ENCODE peak calls at places on chromosomes 4 and X, in six cellular contexts. One of them, this sample, is unnamed.

GRCh38 chr4:25919676-25920075 is 5.7 kb downstream of the SMIM20 start:
- DNase-seq in MM.1S: no peak
- DNase-seq in lower lobe of right lung: no peak
- DNase-seq in A673: no peak
- DNase-seq in left ventricle myocardium inferior: no peak
- DNase-seq in Caco-2: peak; percentile 39
- DNase-seq in this sample: no peak

GRCh38 chr4:56575820-56576429 is 70.3 kb downstream of the ARL9 start:
- DNase-seq in MM.1S: peak; percentile 30
- DNase-seq in lower lobe of right lung: no peak
- DNase-seq in A673: no peak
- DNase-seq in left ventricle myocardium inferior: no peak
- DNase-seq in Caco-2: no peak
- DNase-seq in this sample: no peak

GRCh38 chr4:61545902-61546498 is 345.9 kb downstream of the ADGRL3 start:
- DNase-seq in MM.1S: no peak
- DNase-seq in lower lobe of right lung: no peak
- DNase-seq in A673: no peak
- DNase-seq in left ventricle myocardium inferior: no peak
- DNase-seq in Caco-2: no peak
- DNase-seq in this sample: no peak

GRCh38 chrX:48071064-48071985 is at the start of gene ZNF630:
- DNase-seq in MM.1S: peak; percentile 78
- DNase-seq in lower lobe of right lung: peak; percentile 84
- DNase-seq in A673: no peak
- DNase-seq in left ventricle myocardium inferior: peak; percentile 75
- DNase-seq in Caco-2: peak; percentile 79
- DNase-seq in this sample: peak; percentile 78

GRCh38 chr4:10643600-10644425 is 40.8 kb downstream of the CLNK start:
- DNase-seq in MM.1S: no peak
- DNase-seq in lower lobe of right lung: no peak
- DNase-seq in A673: no peak
- DNase-seq in left ventricle myocardium inferior: no peak
- DNase-seq in Caco-2: no peak
- DNase-seq in this sample: no peak

GRCh38 chrX:10636851-10637250 is 16.5 kb upstream of the MID1 start:
- DNase-seq in MM.1S: no peak
- DNase-seq in lower lobe of right lung: no peak
- DNase-seq in A673: no peak
- DNase-seq in left ventricle myocardium inferior: no peak
- DNase-seq in Caco-2: no peak
- DNase-seq in this sample: no peak

GRCh38 chrX:72358313-72358712 is 52.6 kb upstream of the CITED1 start:
- DNase-seq in MM.1S: no peak
- DNase-seq in lower lobe of right lung: no peak
- DNase-seq in A673: no peak
- DNase-seq in left ventricle myocardium inferior: no peak
- DNase-seq in Caco-2: no peak
- DNase-seq in this sample: no peak

GRCh38 chrX:128518508-128518907 is 466.3 kb upstream of the ACTRT1 start:
- DNase-seq in MM.1S: peak; percentile 62
- DNase-seq in lower lobe of right lung: no peak
- DNase-seq in A673: peak; percentile 51
- DNase-seq in left ventricle myocardium inferior: no peak
- DNase-seq in Caco-2: peak; percentile 3
- DNase-seq in this sample: no peak

GRCh38 chr4:184237612-184238011 is 19.9 kb upstream of the ENPP6 start:
- DNase-seq in MM.1S: no peak
- DNase-seq in lower lobe of right lung: no peak
- DNase-seq in A673: no peak
- DNase-seq in left ventricle myocardium inferior: no peak
- DNase-seq in Caco-2: no peak
- DNase-seq in this sample: no peak

GRCh38 chr4:25313194-25313895 is 771 bp downstream of the ZCCHC4 start:
- DNase-seq in MM.1S: peak; percentile 31
- DNase-seq in lower lobe of right lung: no peak
- DNase-seq in A673: peak; percentile 14
- DNase-seq in left ventricle myocardium inferior: no peak
- DNase-seq in Caco-2: peak; percentile 20
- DNase-seq in this sample: no peak

GRCh38 chr4:86846921-86847320 is 2.3 kb downstream of the SLC10A6 start:
- DNase-seq in MM.1S: no peak
- DNase-seq in lower lobe of right lung: no peak
- DNase-seq in A673: peak; percentile 40
- DNase-seq in left ventricle myocardium inferior: no peak
- DNase-seq in Caco-2: no peak
- DNase-seq in this sample: no peak

GRCh38 chrX:55546956-55547355 is 57.3 kb upstream of the USP51 start:
- DNase-seq in MM.1S: no peak
- DNase-seq in lower lobe of right lung: no peak
- DNase-seq in A673: no peak
- DNase-seq in left ventricle myocardium inferior: no peak
- DNase-seq in Caco-2: no peak
- DNase-seq in this sample: no peak
- H3K9me3 ChIP-seq in MM.1S: no peaks in the 10 kb centered on the region
- H3K9me3 ChIP-seq in lower lobe of right lung: no peaks in the 10 kb centered on the region
- H3K9me3 ChIP-seq in A673: no peaks in the 10 kb centered on the region
- H3K9me3 ChIP-seq in left ventricle myocardium inferior: no peaks in the 10 kb centered on the region
- H3K9me3 ChIP-seq in Caco-2: no peaks in the 10 kb centered on the region
- H3K9me3 ChIP-seq in this sample: no peaks in the 10 kb centered on the region

DNA sequence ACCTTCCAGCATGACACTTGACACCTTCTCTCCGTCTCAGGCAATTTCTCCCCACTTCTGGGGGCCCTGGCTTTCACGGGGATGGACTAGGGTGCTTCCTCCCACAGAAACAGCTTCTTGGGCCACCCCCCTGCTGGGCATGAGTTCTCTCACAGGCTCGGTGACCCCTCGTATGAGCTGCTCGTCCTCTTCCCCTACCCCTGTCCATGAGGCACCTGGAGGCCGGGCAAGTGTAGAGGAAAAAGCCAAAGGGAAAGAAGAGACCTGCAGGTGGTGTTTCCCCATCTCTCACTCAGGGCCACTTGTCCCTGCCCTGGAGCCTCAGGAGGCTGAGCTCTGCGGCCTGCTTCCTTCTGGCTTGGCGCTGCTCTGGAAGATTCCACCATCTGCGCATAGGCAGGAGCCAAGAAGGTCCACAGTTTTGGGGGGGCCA is 1.9 kb upstream of the RGS12 start:
- DNase-seq in MM.1S: no peak
- DNase-seq in lower lobe of right lung: no peak
- DNase-seq in A673: no peak
- DNase-seq in left ventricle myocardium inferior: no peak
- DNase-seq in Caco-2: no peak
- DNase-seq in this sample: no peak
- H3K4me1 ChIP-seq in MM.1S: peaks cover 14% of the 10 kb centered on the region
- H3K4me1 ChIP-seq in lower lobe of right lung: peaks cover 36% of the 10 kb centered on the region
- H3K4me1 ChIP-seq in A673: peaks cover 16% of the 10 kb centered on the region
- H3K4me1 ChIP-seq in left ventricle myocardium inferior: peaks cover 56% of the 10 kb centered on the region
- H3K4me1 ChIP-seq in Caco-2: no peaks in the 10 kb centered on the region
- H3K4me1 ChIP-seq in this sample: no peaks in the 10 kb centered on the region

GRCh38 chrX:1400049-1400448 is 8.1 kb upstream of the SLC25A6 start:
- DNase-seq in MM.1S: no peak
- DNase-seq in lower lobe of right lung: peak; percentile 39
- DNase-seq in A673: no peak
- DNase-seq in left ventricle myocardium inferior: peak; percentile 9
- DNase-seq in Caco-2: no peak
- DNase-seq in this sample: peak; percentile 29

GRCh38 chrX:1407035-1407434 is 15.1 kb upstream of the SLC25A6 start:
- DNase-seq in MM.1S: no peak
- DNase-seq in lower lobe of right lung: no peak
- DNase-seq in A673: no peak
- DNase-seq in left ventricle myocardium inferior: no peak
- DNase-seq in Caco-2: no peak
- DNase-seq in this sample: no peak

GRCh38 chrX:1401611-1402430 is 9.9 kb upstream of the SLC25A6 start:
- DNase-seq in MM.1S: no peak
- DNase-seq in lower lobe of right lung: peak; percentile 39
- DNase-seq in A673: no peak
- DNase-seq in left ventricle myocardium inferior: peak; percentile 12
- DNase-seq in Caco-2: no peak
- DNase-seq in this sample: peak; percentile 59

GRCh38 chrX:1400731-1401471 is 9.0 kb upstream of the SLC25A6 start:
- DNase-seq in MM.1S: no peak
- DNase-seq in lower lobe of right lung: peak; percentile 49
- DNase-seq in A673: no peak
- DNase-seq in left ventricle myocardium inferior: peak; percentile 10
- DNase-seq in Caco-2: no peak
- DNase-seq in this sample: peak; percentile 34

GRCh38 chrX:1403228-1403627 is 11.3 kb upstream of the SLC25A6 start:
- DNase-seq in MM.1S: no peak
- DNase-seq in lower lobe of right lung: peak; percentile 22
- DNase-seq in A673: no peak
- DNase-seq in left ventricle myocardium inferior: no peak
- DNase-seq in Caco-2: no peak
- DNase-seq in this sample: peak; percentile 37
- H3K36me3 ChIP-seq in MM.1S: no peaks in the 10 kb centered on the region
- H3K36me3 ChIP-seq in lower lobe of right lung: peaks cover 62% of the 10 kb centered on the region
- H3K36me3 ChIP-seq in A673: peaks cover 63% of the 10 kb centered on the region
- H3K36me3 ChIP-seq in left ventricle myocardium inferior: peaks cover 77% of the 10 kb centered on the region
- H3K36me3 ChIP-seq in Caco-2: peaks cover 1% of the 10 kb centered on the region
- H3K36me3 ChIP-seq in this sample: peaks cover 13% of the 10 kb centered on the region

GRCh38 chr4:8932884-8933283 is 61.2 kb upstream of the HMX1 start:
- DNase-seq in MM.1S: no peak
- DNase-seq in lower lobe of right lung: no peak
- DNase-seq in A673: no peak
- DNase-seq in left ventricle myocardium inferior: no peak
- DNase-seq in Caco-2: no peak
- DNase-seq in this sample: no peak
- H3K9me3 ChIP-seq in MM.1S: no peaks in the 10 kb centered on the region
- H3K9me3 ChIP-seq in lower lobe of right lung: peaks cover 6% of the 10 kb centered on the region
- H3K9me3 ChIP-seq in A673: peaks cover 13% of the 10 kb centered on the region
- H3K9me3 ChIP-seq in left ventricle myocardium inferior: peaks cover 34% of the 10 kb centered on the region
- H3K9me3 ChIP-seq in Caco-2: peaks cover 5% of the 10 kb centered on the region
- H3K9me3 ChIP-seq in this sample: no peaks in the 10 kb centered on the region

DNA sequence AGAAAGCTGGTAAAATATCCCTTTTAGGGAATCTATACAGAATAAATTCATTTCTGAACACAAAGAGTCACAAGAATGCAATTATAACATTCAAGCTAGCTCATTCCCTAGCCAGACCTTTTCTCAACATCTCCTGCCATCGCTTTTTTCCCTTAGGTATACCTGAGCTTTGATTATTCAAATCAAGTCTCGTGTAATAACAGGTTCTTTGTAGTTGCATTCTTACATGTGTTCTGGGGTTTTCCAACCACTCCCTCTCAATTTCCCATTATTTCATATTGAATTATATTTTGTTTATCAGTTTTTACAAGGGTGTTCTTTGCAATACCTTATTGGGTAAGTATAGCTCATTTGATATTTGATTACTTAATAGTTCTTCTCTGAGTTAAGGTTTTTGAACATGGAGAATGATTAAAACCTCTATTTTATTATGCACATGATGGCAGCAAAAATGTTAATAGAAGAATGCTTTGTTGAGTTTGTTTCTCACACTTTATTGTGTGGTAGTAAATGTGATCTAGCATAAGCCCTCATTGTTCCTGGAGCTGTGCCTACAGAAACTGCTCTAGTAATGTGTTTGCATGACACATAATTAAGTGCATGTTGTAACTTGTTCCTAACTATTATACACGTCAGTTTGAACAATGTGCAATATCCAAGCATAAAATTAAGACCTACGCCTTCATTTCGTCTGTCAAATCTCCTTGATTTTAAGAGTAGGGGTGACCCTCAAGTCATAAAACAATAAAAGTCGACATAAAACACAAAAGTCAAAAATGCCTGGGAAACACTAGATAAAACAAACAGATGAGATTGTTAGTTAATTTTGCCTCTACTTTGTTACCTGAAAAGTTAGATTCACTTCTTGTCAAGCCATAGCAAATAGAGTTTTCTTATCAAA is 124.0 kb upstream of the POF1B start:
- DNase-seq in MM.1S: no peak
- DNase-seq in lower lobe of right lung: no peak
- DNase-seq in A673: no peak
- DNase-seq in left ventricle myocardium inferior: no peak
- DNase-seq in Caco-2: no peak
- DNase-seq in this sample: no peak
- H3K4me1 ChIP-seq in MM.1S: no peaks in the 10 kb centered on the region
- H3K4me1 ChIP-seq in lower lobe of right lung: no peaks in the 10 kb centered on the region
- H3K4me1 ChIP-seq in A673: no peaks in the 10 kb centered on the region
- H3K4me1 ChIP-seq in left ventricle myocardium inferior: no peaks in the 10 kb centered on the region
- H3K4me1 ChIP-seq in Caco-2: no peaks in the 10 kb centered on the region
- H3K4me1 ChIP-seq in this sample: no peaks in the 10 kb centered on the region